ENCODE peak calls at places on chromosomes 16 and 17, in ten cellular contexts. I, H, N, R, G, E, P, M, Z and V are unnamed samples.

GRCh38 chr17:45771473-45771959 is 12.6 kb upstream of the CRHR1 start:
- DNase-seq in G (no peak), E (no peak), I (no peak), R (no peak), M (no peak), H (no peak), P (no peak), Z (no peak), N (no peak), V (no peak)

GRCh38 chr16:84462296-84463210 is 41.9 kb downstream of the MEAK7 start:
- DNase-seq in E (no peak), P (no peak), Z (no peak), H (no peak), N (no peak), G (no peak), R (no peak), M (peak), I (peak), V (no peak)

GRCh38 chr16:57852189-57852588 is 49.9 kb upstream of the KIFC3 start:
- DNase-seq in M (peak), N (no peak), Z (no peak), E (no peak), P (no peak), H (no peak), I (no peak), R (no peak), G (no peak), V (peak)

GRCh38 chr17:45824475-45824874 is 20.2 kb upstream of the SPPL2C start:
- DNase-seq in P (no peak), H (no peak), R (no peak), E (no peak), Z (no peak), I (no peak), N (no peak), M (no peak), G (no peak), V (no peak)

GRCh38 chr16:4372578-4373355 is 1.1 kb downstream of the VASN start:
- DNase-seq in E (no peak), N (peak), I (no peak), Z (peak), G (no peak), P (no peak), M (peak), H (no peak), R (peak), V (peak)

GRCh38 chr16:7615565-7615964 is 282.9 kb downstream of the RBFOX1 start:
- DNase-seq in M (no peak), N (no peak), H (no peak), E (no peak), P (no peak), I (no peak), G (no peak), R (no peak), Z (no peak), V (no peak)

GRCh38 chr16:85018529-85019236 is 7.3 kb upstream of the ZDHHC7 start:
- DNase-seq in G (no peak), R (peak), P (no peak), E (no peak), N (no peak), I (no peak), H (no peak), Z (no peak), M (no peak), V (no peak)

GRCh38 chr16:10386517-10387377 is 886 bp downstream of the ATF7IP2 start:
- DNase-seq in H (no peak), P (no peak), E (peak), I (no peak), G (no peak), R (no peak), Z (peak), N (no peak), M (no peak), V (peak)

GRCh38 chr17:16300554-16300953 is 52.7 kb downstream of the CENPV start:
- DNase-seq in N (no peak), E (no peak), P (no peak), I (no peak), M (no peak), G (no peak), H (no peak), Z (no peak), R (no peak), V (no peak)

GRCh38 chr16:1979271-1980025 is 1.8 kb downstream of the NOXO1 start:
- DNase-seq in R (peak), H (peak), N (peak), I (no peak), Z (peak), P (no peak), E (no peak), G (no peak), M (no peak), V (no peak)

GRCh38 chr17:57892146-57892819 is 42.4 kb upstream of the MRPS23 start:
- DNase-seq in R (peak), I (peak), G (peak), P (peak), E (peak), H (peak), M (peak), Z (peak), N (peak), V (peak)

GRCh38 chr17:57892820-57893595 is 43.2 kb upstream of the MRPS23 start:
- DNase-seq in Z (peak), G (no peak), I (peak), M (peak), E (peak), N (peak), P (no peak), H (no peak), R (peak), V (peak)

GRCh38 chr17:57889892-57890856 is 40.3 kb upstream of the MRPS23 start:
- DNase-seq in H (no peak), R (peak), G (no peak), M (no peak), N (peak), Z (no peak), I (peak), E (peak), P (no peak), V (no peak)

GRCh38 chr17:57889252-57889651 is 39.4 kb upstream of the MRPS23 start:
- DNase-seq in P (no peak), E (no peak), M (no peak), R (no peak), H (no peak), G (no peak), Z (no peak), N (no peak), I (no peak), V (no peak)

GRCh38 chr17:57890857-57891232 is 41.0 kb upstream of the MRPS23 start:
- DNase-seq in M (no peak), H (no peak), R (peak), P (no peak), E (no peak), I (no peak), N (no peak), Z (no peak), G (no peak), V (no peak)
- H3K27ac ChIP-seq in M (peak), H (no peak), R (peak), P (no peak), E (peak), I (peak), N (peak), Z (no peak), G (no peak), V (peak)

GRCh38 chr17:40884708-40885512 is at the start of gene KRT20:
- DNase-seq in E (no peak), H (no peak), R (no peak), N (no peak), Z (no peak), G (no peak), P (no peak), M (no peak), I (no peak), V (no peak)
- H3K27ac ChIP-seq in E (no peak), H (no peak), R (no peak), N (no peak), Z (peak), G (no peak), P (no peak), M (no peak), I (no peak), V (no peak)

DNA sequence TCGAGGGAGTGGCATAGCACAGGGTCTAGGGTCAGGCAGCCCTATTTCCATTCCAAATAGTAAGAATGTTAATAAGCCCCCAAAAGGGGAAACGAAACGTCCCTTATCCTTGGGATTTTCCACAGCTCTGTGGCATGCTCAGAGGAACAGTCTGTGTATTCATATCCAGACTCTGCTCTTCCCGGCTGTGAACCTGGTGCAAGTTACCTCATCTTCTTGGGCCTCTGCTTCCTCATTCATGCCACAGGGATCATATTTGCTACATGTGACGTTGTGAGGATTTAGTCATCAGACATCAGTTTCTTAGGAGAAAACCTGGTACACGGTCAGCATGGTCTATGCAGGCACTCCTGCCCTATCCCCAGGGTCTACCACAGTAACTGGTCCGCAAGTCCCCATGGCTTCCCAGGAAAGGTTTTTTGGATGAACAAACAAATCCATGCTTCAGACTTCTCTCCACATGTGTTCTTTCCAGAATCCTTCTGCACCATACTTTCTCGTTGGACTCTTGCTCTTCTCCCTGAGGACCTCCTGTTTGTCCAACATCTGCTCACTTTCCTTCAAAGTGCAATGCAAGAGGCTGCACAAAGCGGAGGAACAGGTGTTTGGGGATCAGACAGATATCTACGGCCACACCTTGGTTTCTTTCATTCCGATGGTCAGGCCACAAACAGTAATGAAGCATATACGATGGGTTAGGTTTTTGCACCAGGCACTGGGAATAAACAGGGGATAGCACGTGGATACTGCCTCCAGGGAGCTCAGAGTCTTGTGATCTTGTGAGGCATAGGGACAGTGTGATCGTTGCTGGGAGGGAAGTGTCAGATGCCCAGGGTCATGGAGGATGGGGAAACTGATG is 17.7 kb downstream of the GLP2R start:
- DNase-seq in Z (no peak), I (no peak), G (no peak), E (no peak), H (no peak), R (no peak), M (no peak), P (no peak), N (no peak), V (no peak)
- H3K27ac ChIP-seq in Z (peak), I (no peak), G (no peak), E (no peak), H (no peak), R (no peak), M (no peak), P (no peak), N (peak), V (no peak)

GRCh38 chr17:35057332-35057915 is 6.1 kb downstream of the RFFL start:
- DNase-seq in I (no peak), M (no peak), E (no peak), G (no peak), Z (no peak), N (no peak), P (no peak), R (no peak), H (no peak), V (no peak)
- H3K27ac ChIP-seq in I (no peak), M (no peak), E (no peak), G (no peak), Z (no peak), N (no peak), P (no peak), R (no peak), H (no peak), V (no peak)

DNA sequence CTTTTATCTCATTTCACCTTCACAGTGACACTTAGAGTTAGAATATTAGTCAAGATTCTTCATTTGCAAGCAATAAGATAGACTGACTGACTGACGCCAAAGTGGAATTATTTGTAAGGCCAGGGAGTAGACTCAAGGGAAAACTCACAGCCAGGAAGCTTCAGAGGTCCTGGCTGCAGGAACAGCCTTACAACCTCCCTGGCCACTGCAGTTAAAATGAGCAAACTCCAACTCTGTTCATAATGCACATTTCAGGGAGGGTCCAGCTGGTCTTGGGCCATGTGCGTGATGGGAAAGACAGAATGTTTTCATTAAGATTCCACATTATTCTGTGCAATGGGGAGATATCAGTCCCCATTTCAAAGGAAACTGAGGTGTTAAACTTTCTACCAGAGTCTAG is 9.9 kb downstream of the CAPNS2 start:
- DNase-seq in Z (no peak), I (no peak), G (no peak), M (no peak), R (no peak), P (no peak), E (no peak), N (no peak), H (no peak), V (no peak)
- H3K27ac ChIP-seq in Z (no peak), I (no peak), G (no peak), M (no peak), R (no peak), P (no peak), E (no peak), N (no peak), H (no peak), V (no peak)

DNA sequence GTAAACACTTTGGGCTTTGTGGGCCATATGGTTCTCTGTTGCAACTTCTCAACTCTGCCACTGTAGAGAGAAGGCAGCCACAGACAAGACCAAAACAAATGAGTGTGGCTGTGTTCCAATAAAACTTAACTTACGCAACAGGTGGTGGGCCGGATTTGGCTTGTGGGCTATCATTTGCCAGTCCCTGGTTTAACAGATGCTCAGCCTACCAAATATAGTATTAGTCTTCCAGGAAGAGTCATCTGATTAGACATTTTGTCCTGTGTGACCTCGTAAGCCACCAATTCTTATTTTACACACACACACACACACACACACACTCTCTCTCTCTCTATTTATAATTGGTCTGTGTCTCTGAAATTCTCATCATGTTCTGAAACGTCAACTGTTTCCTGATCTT is 245.9 kb downstream of the XYLT1 start:
- DNase-seq in H (peak), P (peak), R (peak), Z (peak), G (no peak), M (no peak), E (no peak), I (no peak), N (peak), V (no peak)
- H3K27ac ChIP-seq in H (no peak), P (no peak), R (peak), Z (peak), G (no peak), M (peak), E (no peak), I (no peak), N (peak), V (no peak)

DNA sequence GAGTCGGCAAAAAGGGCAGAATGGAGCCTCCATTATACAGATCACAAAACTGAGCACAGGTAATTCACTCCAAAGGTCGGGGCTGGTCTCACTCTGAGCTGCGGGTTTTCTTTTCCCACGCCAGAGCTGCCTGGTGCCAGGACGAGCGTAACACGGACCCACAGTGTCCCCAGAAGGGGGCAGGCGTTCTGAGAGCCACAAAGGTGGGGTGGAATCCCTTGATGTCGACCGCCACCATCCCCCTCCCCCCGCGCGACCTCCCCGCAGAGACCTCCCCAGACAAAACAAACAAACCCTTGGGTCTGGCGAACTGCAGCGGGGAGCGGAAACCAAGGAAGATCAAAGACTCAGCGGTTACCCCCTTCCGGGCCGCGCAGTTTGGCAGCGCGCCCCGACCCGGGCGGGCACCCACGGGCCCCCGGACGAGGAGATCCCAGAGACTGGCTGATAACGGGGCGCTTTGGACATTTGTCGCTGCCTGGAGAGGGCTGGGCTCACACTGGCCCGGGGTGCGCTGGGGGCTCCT is 793 bp upstream of the NKD1 start:
- DNase-seq in Z (peak), P (peak), N (peak), I (peak), E (no peak), R (peak), H (peak), M (peak), G (peak), V (peak)
- H3K27ac ChIP-seq in Z (no peak), P (no peak), N (peak), I (no peak), E (no peak), R (peak), H (peak), M (peak), G (peak), V (no peak)

DNA sequence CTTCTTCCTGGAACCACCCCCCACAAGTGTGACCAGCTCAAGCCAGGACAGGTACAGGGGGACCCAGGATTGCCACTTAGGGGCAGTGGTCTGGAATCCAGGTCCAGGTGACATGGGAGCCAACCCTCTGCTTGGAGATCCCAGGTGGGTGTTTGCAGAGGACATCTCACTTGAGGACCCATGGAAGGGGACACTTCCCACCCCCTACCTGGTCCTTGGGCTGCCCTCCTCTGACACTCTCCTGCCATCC is 145.5 kb downstream of the SEC14L1 start:
- DNase-seq in I (no peak), E (no peak), Z (no peak), P (no peak), R (no peak), H (no peak), N (no peak), G (no peak), M (no peak), V (no peak)
- H3K27ac ChIP-seq in I (no peak), E (no peak), Z (peak), P (no peak), R (peak), H (no peak), N (peak), G (no peak), M (peak), V (no peak)

DNA sequence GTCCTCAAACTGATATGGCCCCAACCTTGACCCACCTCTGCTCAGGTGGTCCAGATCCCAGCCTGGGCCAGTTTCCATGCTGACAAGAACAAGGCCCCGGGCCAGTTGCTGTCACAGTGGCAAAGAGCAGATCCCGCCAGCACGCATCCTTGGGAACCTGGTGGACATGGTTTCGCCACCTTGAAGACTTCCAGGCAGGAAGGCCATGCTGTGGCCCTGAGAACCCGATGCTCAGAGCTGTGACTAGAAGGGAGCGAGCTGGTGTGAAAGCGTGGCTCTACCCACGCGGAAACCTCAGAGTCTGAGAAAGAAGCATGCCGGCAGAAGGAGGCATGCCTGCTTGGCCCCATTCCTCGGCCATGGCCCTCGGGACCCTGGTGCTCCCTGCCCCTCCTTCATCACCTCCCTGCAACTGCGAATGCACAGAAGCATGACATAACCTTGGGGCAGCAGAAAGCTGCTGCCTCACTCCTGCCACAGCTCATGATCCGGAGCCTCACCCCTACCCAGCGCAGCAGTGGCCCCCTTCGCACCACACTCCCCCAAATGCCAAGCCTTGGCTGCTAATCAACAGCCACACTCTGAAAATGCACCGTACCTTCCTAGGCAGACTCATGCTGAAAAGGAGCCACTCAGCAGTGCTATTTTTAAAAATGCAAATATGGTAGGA is 33.2 kb downstream of the UBE2O start:
- DNase-seq in R (no peak), Z (no peak), M (peak), I (peak), N (no peak), G (no peak), P (no peak), H (no peak), E (no peak), V (no peak)
- H3K27ac ChIP-seq in R (no peak), Z (no peak), M (no peak), I (no peak), N (no peak), G (no peak), P (no peak), H (no peak), E (no peak), V (no peak)

GRCh38 chr16:82630688-82631087 is 3.9 kb downstream of the CDH13 start:
- DNase-seq in R (no peak), N (no peak), H (no peak), M (no peak), G (no peak), I (no peak), P (no peak), E (peak), Z (no peak), V (no peak)
- H3K27ac ChIP-seq in R (no peak), N (no peak), H (no peak), M (no peak), G (no peak), I (peak), P (no peak), E (peak), Z (no peak), V (no peak)